ENCODE peak calls at places on chromosomes 2 and 18, in six cellular contexts. C is CMK; K is effector CD4-positive, alpha-beta T cell; V is activated CD4-positive, alpha-beta T cell treated with anti-CD3 and anti-CD28 coated beads for 48 hours; D is Calu3; L is C1 segment of cervical spinal cord. H is an unnamed sample.

GRCh38 chr2:15042824-15043223 is 410.3 kb downstream of the LRATD1 start:
- DNase-seq in D (no peak), K (no peak), C (no peak), V (no peak), L (no peak), H (no peak)

GRCh38 chr2:10668402-10669012 is 21.3 kb downstream of the NOL10 start:
- DNase-seq in L (no peak), D (peak), C (peak), V (no peak), K (peak), H (no peak)

GRCh38 chr2:207092803-207093202 is 72.9 kb downstream of the KLF7 start:
- DNase-seq in D (no peak), K (no peak), C (no peak), V (no peak), L (no peak), H (no peak)

GRCh38 chr18:6734746-6735430 is 5.4 kb downstream of the ARHGAP28 start:
- DNase-seq in D (no peak), V (no peak), C (no peak), L (no peak), K (no peak), H (no peak)

GRCh38 chr18:48929951-48930713 is 20.6 kb downstream of the SMAD7 start:
- DNase-seq in V (no peak), D (peak), C (no peak), K (no peak), L (no peak), H (peak)

GRCh38 chr2:219010162-219010756 is 17.0 kb upstream of the CRYBA2 start:
- DNase-seq in C (no peak), L (no peak), K (no peak), D (peak), V (peak), H (peak)

GRCh38 chr2:222993920-222994650 is 57.9 kb upstream of the KCNE4 start:
- DNase-seq in K (no peak), L (peak), V (no peak), D (no peak), C (no peak), H (peak)

GRCh38 chr2:111072220-111072871 is 48.4 kb upstream of the BCL2L11 start:
- DNase-seq in C (no peak), L (no peak), D (no peak), K (no peak), V (no peak), H (no peak)

GRCh38 chr18:46771141-46771540 is 14.3 kb upstream of the ST8SIA5 start:
- DNase-seq in V (no peak), C (no peak), L (no peak), K (no peak), D (no peak), H (no peak)

GRCh38 chr2:222707102-222707688 is 35.7 kb downstream of the MOGAT1 start:
- DNase-seq in V (no peak), C (no peak), L (no peak), K (no peak), D (no peak), H (no peak)

GRCh38 chr2:59276917-59277316 is 1035.8 kb upstream of the FANCL start:
- DNase-seq in K (no peak), L (no peak), D (no peak), V (no peak), C (no peak), H (no peak)

GRCh38 chr2:241199897-241200821 is 11.7 kb downstream of the ANO7 start:
- DNase-seq in K (no peak), C (no peak), V (no peak), D (no peak), L (no peak), H (no peak)

GRCh38 chr2:100244881-100245605 is 77.3 kb downstream of the LONRF2 start:
- DNase-seq in V (no peak), D (no peak), K (no peak), L (no peak), C (no peak), H (no peak)

GRCh38 chr2:199973703-199974102 is 18.3 kb downstream of the MAIP1 start:
- DNase-seq in D (no peak), C (no peak), L (no peak), K (no peak), V (no peak), H (no peak)

GRCh38 chr2:62923242-62923641 is 127.4 kb upstream of the OTX1 start:
- DNase-seq in C (no peak), V (no peak), L (no peak), D (no peak), K (no peak), H (no peak)

GRCh38 chr2:2850218-2850850 is 519.3 kb upstream of the MYT1L start:
- DNase-seq in L (no peak), K (no peak), C (no peak), V (no peak), D (no peak), H (no peak)

GRCh38 chr2:159684796-159685195 is 27.5 kb upstream of the MARCHF7 start:
- DNase-seq in K (no peak), D (peak), C (no peak), V (no peak), L (no peak), H (no peak)

GRCh38 chr2:215692387-215693079 is 256.7 kb upstream of the FN1 start:
- DNase-seq in C (no peak), L (no peak), V (no peak), D (no peak), K (no peak), H (no peak)

H was measured in body of pancreas.